ENCODE peak calls at places on chromosomes 16 and 17, in eight cellular contexts. A is OCI-LY7, R is ascending aorta, T is lower lobe of right lung, Y is neural crest cell, S is WTC11, F is fibroblast of pulmonary artery, N is GM13977. U is an unnamed sample.

GRCh38 chr16:84090212-84090611 is 26.5 kb downstream of the MBTPS1 start:
- DNase-seq in F (no peak), N (no peak), Y (no peak), T (no peak), R (no peak), A (no peak), S (no peak), U (no peak)

GRCh38 chr16:69131749-69132423 is 502 bp downstream of the CHTF8 start:
- DNase-seq in F (peak), N (peak), T (peak), R (no peak), A (peak), Y (peak), S (peak), U (peak)

GRCh38 chr17:49557204-49558024 is 18.3 kb upstream of the NXPH3 start:
- DNase-seq in F (peak), S (peak), A (peak), R (no peak), T (no peak), Y (peak), N (peak), U (peak)

GRCh38 chr17:66747561-66748275 is 87.2 kb upstream of the CACNG5 start:
- DNase-seq in R (no peak), N (no peak), T (no peak), Y (no peak), A (no peak), S (no peak), F (peak), U (peak)

GRCh38 chr17:74020522-74020921 is 183.0 kb upstream of the RPL38 start:
- DNase-seq in A (no peak), R (no peak), N (no peak), T (no peak), Y (no peak), F (no peak), S (no peak), U (no peak)

GRCh38 chr16:80167657-80168056 is 373.1 kb upstream of the DYNLRB2 start:
- DNase-seq in F (no peak), Y (no peak), S (no peak), A (no peak), N (no peak), R (no peak), T (no peak), U (no peak)

GRCh38 chr16:51762081-51762995 is 611.3 kb upstream of the SALL1 start:
- DNase-seq in S (peak), F (peak), R (no peak), Y (peak), N (peak), A (peak), T (peak), U (peak)

GRCh38 chr16:9013508-9013864 is 49.8 kb upstream of the USP7 start:
- DNase-seq in S (no peak), N (no peak), F (no peak), T (no peak), A (no peak), Y (no peak), R (no peak), U (peak)

GRCh38 chr17:17970699-17971430 is 1.3 kb downstream of the TOM1L2 start:
- DNase-seq in N (no peak), R (no peak), S (no peak), A (no peak), F (peak), Y (no peak), T (no peak), U (no peak)

GRCh38 chr16:49462989-49463371 is 89.4 kb downstream of the C16orf78 start:
- DNase-seq in R (no peak), A (peak), N (no peak), Y (no peak), S (no peak), F (no peak), T (no peak), U (no peak)

GRCh38 chr17:37502009-37502936 is 12.6 kb downstream of the DUSP14 start:
- DNase-seq in N (no peak), R (no peak), F (no peak), T (no peak), S (no peak), A (no peak), Y (no peak), U (no peak)

GRCh38 chr16:7524419-7524818 is 191.8 kb downstream of the RBFOX1 start:
- DNase-seq in T (no peak), Y (no peak), A (no peak), S (no peak), F (no peak), N (no peak), R (no peak), U (no peak)

GRCh38 chr16:28623172-28623711 is 13.4 kb upstream of the SULT1A1 start:
- DNase-seq in T (peak), F (no peak), R (no peak), N (peak), Y (no peak), A (peak), S (peak), U (no peak)

GRCh38 chr17:73695035-73695738 is 50.9 kb upstream of the SDK2 start:
- DNase-seq in T (no peak), F (no peak), Y (no peak), R (no peak), A (no peak), N (no peak), S (no peak), U (no peak)

GRCh38 chr17:45020354-45021138 is 30.9 kb downstream of the DCAKD start:
- DNase-seq in Y (no peak), A (no peak), F (peak), T (no peak), R (no peak), N (no peak), S (peak), U (peak)

GRCh38 chr16:51922476-51922875 is 624.5 kb downstream of the TOX3 start:
- DNase-seq in S (no peak), T (no peak), R (no peak), F (no peak), A (no peak), Y (no peak), N (no peak), U (no peak)

GRCh38 chr16:78353610-78354009 is 254.2 kb downstream of the WWOX start:
- DNase-seq in Y (no peak), T (no peak), N (no peak), R (no peak), A (no peak), F (no peak), S (no peak), U (no peak)

GRCh38 chr16:26645629-26646028 is 421.1 kb upstream of the C16orf82 start:
- DNase-seq in F (no peak), Y (peak), R (no peak), N (no peak), A (peak), T (no peak), S (peak), U (no peak)

GRCh38 chr17:10610821-10611323 is 46.2 kb downstream of the MYH3 start:
- DNase-seq in T (no peak), Y (no peak), A (no peak), F (no peak), N (no peak), S (no peak), R (no peak), U (no peak)

GRCh38 chr17:65918921-65919546 is 272.9 kb downstream of the CEP112 start:
- DNase-seq in N (no peak), F (peak), R (no peak), Y (no peak), A (no peak), S (no peak), T (no peak), U (no peak)

GRCh38 chr17:64628641-64629040 is 33.5 kb downstream of the SMURF2 start:
- DNase-seq in A (no peak), F (no peak), Y (no peak), T (no peak), N (peak), R (no peak), S (no peak), U (no peak)

GRCh38 chr17:30415491-30415890 is 36.8 kb downstream of the CPD start:
- DNase-seq in F (no peak), S (no peak), R (no peak), A (no peak), Y (no peak), N (no peak), T (no peak), U (peak)

GRCh38 chr16:22623351-22623781 is 112.7 kb downstream of the NPIPB5 start:
- DNase-seq in T (no peak), S (no peak), A (no peak), N (no peak), F (peak), R (no peak), Y (no peak), U (peak)

GRCh38 chr17:74408830-74409229 is 23.1 kb upstream of the GPRC5C start:
- DNase-seq in S (no peak), Y (no peak), N (no peak), A (no peak), T (peak), R (no peak), F (no peak), U (no peak)

GRCh38 chr17:16521070-16521727 is 29.2 kb upstream of the LRRC75A start:
- DNase-seq in S (peak), F (peak), R (no peak), T (peak), N (peak), A (peak), Y (peak), U (peak)

GRCh38 chr17:1322469-1322868 is 43.0 kb downstream of the TRARG1 start:
- DNase-seq in F (no peak), R (no peak), N (no peak), T (no peak), A (no peak), Y (no peak), S (no peak), U (no peak)

GRCh38 chr16:81480856-81481821 is 36.5 kb downstream of the CMIP start:
- DNase-seq in T (peak), N (peak), F (peak), A (peak), Y (no peak), R (peak), S (no peak), U (peak)

GRCh38 chr16:87297918-87298631 is 19.1 kb downstream of the C16orf95 start:
- DNase-seq in R (no peak), T (no peak), N (peak), A (peak), Y (peak), F (peak), S (peak), U (peak)

GRCh38 chr17:386145-386876 is 33.7 kb upstream of the RPH3AL start:
- DNase-seq in A (peak), N (peak), S (peak), Y (peak), R (no peak), F (peak), T (peak), U (no peak)

GRCh38 chr16:1989209-1989825 is 453 bp upstream of the SYNGR3 start:
- DNase-seq in N (no peak), R (no peak), Y (no peak), T (no peak), A (no peak), F (no peak), S (peak), U (no peak)

GRCh38 chr16:49130397-49130796 is 151.2 kb downstream of the CBLN1 start:
- DNase-seq in A (no peak), F (no peak), R (no peak), S (no peak), T (no peak), Y (no peak), N (no peak), U (no peak)

GRCh38 chr17:59848778-59849177 is 44.0 kb downstream of the TUBD1 start:
- DNase-seq in R (no peak), T (peak), N (no peak), Y (no peak), A (no peak), F (peak), S (no peak), U (peak)

GRCh38 chr17:68511671-68512246 is 471 bp upstream of the PRKAR1A start:
- DNase-seq in T (peak), F (peak), Y (peak), N (peak), S (peak), A (peak), R (peak), U (peak)

GRCh38 chr16:86072328-86073102 is 173.6 kb downstream of the IRF8 start:
- DNase-seq in F (peak), S (peak), Y (peak), T (no peak), R (no peak), A (peak), N (peak), U (peak)

GRCh38 chr16:88783391-88784073 is 1.5 kb downstream of the PIEZO1 start:
- DNase-seq in N (no peak), S (no peak), R (no peak), A (peak), T (peak), Y (no peak), F (no peak), U (no peak)

GRCh38 chr16:81703177-81704155 is 75.6 kb upstream of the PLCG2 start:
- DNase-seq in F (peak), S (no peak), R (no peak), T (peak), A (no peak), Y (no peak), N (no peak), U (peak)

GRCh38 chr16:642189-643049 is 791 bp downstream of the MCRIP2 start:
- DNase-seq in Y (no peak), F (no peak), S (peak), A (peak), R (no peak), N (peak), T (peak), U (no peak)

GRCh38 chr16:54817432-54817831 is 113.2 kb upstream of the IRX5 start:
- DNase-seq in S (no peak), A (peak), T (no peak), N (no peak), R (no peak), F (peak), Y (no peak), U (peak)
- TF ChIP-seq CTCF in S (no peak), A (peak), T (peak), N (no peak), R (no peak), F (no peak), Y (peak), U (peak)

DNA sequence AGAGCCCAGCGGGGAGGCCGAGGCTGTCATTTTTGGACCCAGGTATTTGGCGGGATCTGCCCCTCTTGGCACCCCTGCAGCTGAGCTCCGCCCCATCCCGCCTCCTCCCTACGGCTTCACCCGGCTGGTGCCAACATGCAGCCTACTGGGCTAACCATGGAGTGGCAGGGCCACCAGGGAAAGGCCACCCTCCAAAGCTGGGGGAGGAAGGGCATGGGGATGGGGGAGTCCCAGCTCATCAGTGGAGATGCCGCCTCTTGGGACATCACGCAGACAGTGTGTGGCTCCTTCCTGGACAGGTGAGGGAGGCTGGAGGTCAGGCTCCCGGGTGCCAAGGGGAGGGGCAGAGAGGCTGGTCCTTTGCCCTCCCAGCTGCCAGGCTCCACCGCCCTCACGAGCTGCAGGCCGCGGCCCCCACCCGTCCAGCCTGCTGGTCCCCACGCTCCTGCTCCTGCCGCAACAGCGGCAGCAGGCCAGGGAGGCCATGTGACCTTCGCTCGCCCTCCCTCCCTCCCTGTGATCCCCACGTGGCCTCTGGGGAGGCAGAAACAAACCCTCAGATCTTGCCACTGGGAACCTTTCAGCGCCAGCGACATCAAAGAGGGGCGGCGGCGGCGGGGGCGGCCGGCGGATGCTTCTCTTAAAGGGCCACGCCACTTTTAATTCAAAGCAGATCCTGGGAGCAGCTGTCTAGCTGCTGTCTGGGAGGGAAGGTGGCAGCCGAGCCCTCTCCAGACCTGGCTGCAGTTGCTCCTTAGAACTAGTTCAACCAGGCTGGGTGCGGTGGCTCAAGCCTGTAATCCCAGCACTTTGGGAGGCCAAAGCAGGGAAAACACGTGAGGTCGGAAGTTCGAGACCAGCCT is 6.8 kb upstream of the NOTUM start:
- DNase-seq in T (peak), F (peak), S (peak), N (peak), Y (peak), R (no peak), A (peak), U (peak)
- TF ChIP-seq CTCF in T (no peak), F (no peak), S (no peak), N (no peak), Y (no peak), R (no peak), A (no peak), U (no peak)

GRCh38 chr16:19980866-19981265 is 92.8 kb downstream of the GPR139 start:
- DNase-seq in F (peak), S (peak), Y (no peak), N (peak), T (no peak), A (no peak), R (no peak), U (peak)
- TF ChIP-seq CTCF in F (peak), S (peak), Y (peak), N (peak), T (peak), A (peak), R (no peak), U (peak)

GRCh38 chr16:12255473-12255872 is 278.9 kb downstream of the SNX29 start:
- DNase-seq in F (no peak), N (no peak), Y (no peak), T (no peak), S (no peak), R (no peak), A (peak), U (no peak)

GRCh38 chr16:12257926-12258561 is 281.5 kb downstream of the SNX29 start:
- DNase-seq in A (peak), T (no peak), Y (no peak), F (no peak), S (peak), R (no peak), N (no peak), U (no peak)

GRCh38 chr16:12255919-12256665 is 279.6 kb downstream of the SNX29 start:
- DNase-seq in F (no peak), T (no peak), N (no peak), R (no peak), Y (no peak), A (peak), S (no peak), U (no peak)

GRCh38 chr16:12258806-12259205 is 282.3 kb downstream of the SNX29 start:
- DNase-seq in S (no peak), N (no peak), T (no peak), Y (no peak), A (no peak), F (no peak), R (no peak), U (no peak)

GRCh38 chr16:12256880-12257279 is 280.3 kb downstream of the SNX29 start:
- DNase-seq in Y (no peak), S (no peak), R (no peak), A (no peak), T (no peak), N (no peak), F (no peak), U (no peak)
- TF ChIP-seq CTCF in Y (no peak), S (no peak), R (no peak), A (no peak), T (no peak), N (no peak), F (no peak), U (no peak)

GRCh38 chr17:27407916-27408846 is 48.1 kb upstream of the KSR1 start:
- DNase-seq in N (no peak), A (no peak), Y (no peak), T (no peak), R (no peak), S (no peak), F (peak), U (peak)
- TF ChIP-seq CTCF in N (no peak), A (no peak), Y (no peak), T (no peak), R (no peak), S (no peak), F (no peak), U (no peak)

U was measured in fibroblast of mammary gland.